ENCODE peak calls at places on chromosomes 1 and 21, in nine cellular contexts. P is CD4-positive, alpha-beta T cell; G is GM23338; B is retinal pigment epithelial cell; U is ovary; C is astrocyte of the spinal cord; Q is cardiac fibroblast; X is A549; V is MM.1S. Y is an unnamed sample.

GRCh38 chr1:172117800-172118199 is 276.5 kb downstream of the DNM3 start:
- DNase-seq in P (no peak), G (no peak), B (no peak), U (no peak), C (no peak), Q (no peak), X (no peak), V (peak), Y (no peak)

GRCh38 chr21:15793547-15794235 is 63.9 kb downstream of the USP25 start:
- DNase-seq in P (no peak), G (no peak), B (no peak), U (no peak), C (no peak), Q (peak), X (no peak), V (no peak), Y (no peak)

GRCh38 chr1:167161242-167161641 is 59.4 kb upstream of the POU2F1 start:
- DNase-seq in P (no peak), G (peak), B (no peak), U (no peak), C (no peak), Q (no peak), X (peak), V (no peak), Y (no peak)

GRCh38 chr1:92784051-92784638 is 763 bp downstream of the EVI5 start:
- DNase-seq in P (no peak), G (peak), B (no peak), U (no peak), C (peak), Q (peak), X (peak), V (peak), Y (peak)

GRCh38 chr1:38076038-38076437 is 29.4 kb upstream of the POU3F1 start:
- DNase-seq in P (no peak), G (peak), B (no peak), U (no peak), C (peak), Q (peak), X (no peak), V (peak), Y (no peak)

GRCh38 chr1:162388615-162389014 is 7.1 kb downstream of the C1orf226 start:
- DNase-seq in P (no peak), G (no peak), B (no peak), U (no peak), C (no peak), Q (peak), X (no peak), V (no peak), Y (no peak)

GRCh38 chr1:41898191-41898713 is 20.5 kb downstream of the HIVEP3 start:
- DNase-seq in P (peak), G (no peak), B (no peak), U (no peak), C (peak), Q (peak), X (peak), V (peak), Y (no peak)

GRCh38 chr1:228109962-228110488 is 926 bp upstream of the MRPL55 start:
- DNase-seq in P (no peak), G (peak), B (no peak), U (peak), C (no peak), Q (peak), X (no peak), V (no peak), Y (no peak)

GRCh38 chr1:93504247-93505033 is 56.5 kb downstream of the FNBP1L start:
- DNase-seq in P (no peak), G (no peak), B (no peak), U (no peak), C (no peak), Q (peak), X (no peak), V (no peak), Y (no peak)

GRCh38 chr1:87329051-87329755 is 523 bp downstream of the LMO4 start:
- DNase-seq in P (peak), G (peak), B (no peak), U (peak), C (peak), Q (peak), X (no peak), V (peak), Y (no peak)

GRCh38 chr1:204079608-204079999 is 6.7 kb downstream of the SOX13 start:
- DNase-seq in P (no peak), G (peak), B (no peak), U (no peak), C (no peak), Q (no peak), X (peak), V (no peak), Y (no peak)

GRCh38 chr1:92478393-92478792 is 8.3 kb downstream of the GFI1 start:
- DNase-seq in P (no peak), G (no peak), B (no peak), U (no peak), C (no peak), Q (no peak), X (no peak), V (no peak), Y (peak)

GRCh38 chr1:194175251-194175650 is 988.8 kb upstream of the B3GALT2 start:
- DNase-seq in P (no peak), G (no peak), B (no peak), U (no peak), C (no peak), Q (no peak), X (no peak), V (no peak), Y (no peak)

GRCh38 chr1:86356247-86356646 is 39.9 kb downstream of the ODF2L start:
- DNase-seq in P (no peak), G (peak), B (no peak), U (no peak), C (no peak), Q (peak), X (peak), V (no peak), Y (no peak)

GRCh38 chr1:208187499-208188041 is 56.6 kb downstream of the PLXNA2 start:
- DNase-seq in P (no peak), G (no peak), B (no peak), U (no peak), C (no peak), Q (no peak), X (no peak), V (peak), Y (no peak)

GRCh38 chr21:41396452-41397107 is 29.5 kb upstream of the MX1 start:
- DNase-seq in P (no peak), G (peak), B (no peak), U (no peak), C (no peak), Q (peak), X (no peak), V (no peak), Y (no peak)

GRCh38 chr1:71521655-71522264 is 440.9 kb upstream of the ZRANB2 start:
- DNase-seq in P (no peak), G (peak), B (peak), U (peak), C (peak), Q (peak), X (peak), V (peak), Y (peak)

GRCh38 chr21:38203229-38203628 is 53.6 kb upstream of the KCNJ15 start:
- DNase-seq in P (no peak), G (no peak), B (no peak), U (no peak), C (no peak), Q (no peak), X (no peak), V (no peak), Y (no peak)

GRCh38 chr1:87141556-87141955 is 187.1 kb upstream of the LMO4 start:
- DNase-seq in P (no peak), G (no peak), B (no peak), U (no peak), C (no peak), Q (no peak), X (no peak), V (no peak), Y (no peak)

GRCh38 chr1:109186704-109187071 is 27.0 kb upstream of the SARS1 start:
- DNase-seq in P (no peak), G (no peak), B (no peak), U (peak), C (no peak), Q (no peak), X (no peak), V (no peak), Y (no peak)

DNA sequence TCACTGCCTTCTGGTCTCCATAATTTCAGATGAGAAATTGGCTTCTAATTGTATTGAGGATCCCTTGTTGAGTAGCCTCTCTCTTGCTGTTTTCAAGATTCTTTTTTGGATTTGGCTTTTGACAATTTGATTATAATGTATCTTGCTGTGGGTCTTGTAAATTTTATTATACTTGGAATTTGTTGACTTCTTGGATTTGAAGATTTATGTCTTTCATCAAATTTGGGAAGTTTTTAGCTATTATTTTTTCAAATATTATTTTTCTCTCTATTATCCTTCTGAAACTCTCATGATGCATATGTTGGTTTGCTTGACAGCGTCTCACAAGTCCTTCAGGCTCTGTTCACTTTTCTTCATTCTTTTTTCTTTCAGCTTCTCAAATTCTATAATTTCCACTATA is 126.1 kb downstream of the C1orf94 start:
- DNase-seq in P (no peak), G (no peak), B (no peak), U (no peak), C (no peak), Q (no peak), X (no peak), V (no peak), Y (no peak)
- TF ChIP-seq CTCF in P (no peak), G (no peak), B (no peak), U (no peak), C (no peak), Q (no peak), X (no peak), V (no peak), Y (no peak)

GRCh38 chr1:2311184-2312032 is 79.9 kb downstream of the MORN1 start:
- DNase-seq in P (peak), G (peak), B (no peak), U (peak), C (peak), Q (peak), X (peak), V (peak), Y (peak)
- TF ChIP-seq CTCF in P (peak), G (peak), B (peak), U (no peak), C (peak), Q (peak), X (no peak), V (peak), Y (peak)

GRCh38 chr1:154994269-154994977 is 1.0 kb downstream of the LENEP start:
- DNase-seq in P (no peak), G (no peak), B (no peak), U (no peak), C (no peak), Q (no peak), X (no peak), V (no peak), Y (no peak)

GRCh38 chr1:154989195-154989860 is 4.1 kb upstream of the LENEP start:
- DNase-seq in P (no peak), G (no peak), B (no peak), U (no peak), C (no peak), Q (no peak), X (no peak), V (no peak), Y (no peak)

GRCh38 chr1:154990276-154990675 is 3.1 kb upstream of the LENEP start:
- DNase-seq in P (no peak), G (no peak), B (no peak), U (no peak), C (no peak), Q (no peak), X (no peak), V (no peak), Y (no peak)

GRCh38 chr1:154993572-154994268 is at the start of gene LENEP:
- DNase-seq in P (no peak), G (no peak), B (no peak), U (no peak), C (no peak), Q (no peak), X (no peak), V (no peak), Y (no peak)

GRCh38 chr1:154992721-154993571 is 440 bp upstream of the LENEP start:
- DNase-seq in P (no peak), G (peak), B (no peak), U (no peak), C (peak), Q (peak), X (peak), V (peak), Y (peak)
- TF ChIP-seq CTCF in P (no peak), G (peak), B (peak), U (no peak), C (peak), Q (no peak), X (peak), V (peak), Y (peak)

DNA sequence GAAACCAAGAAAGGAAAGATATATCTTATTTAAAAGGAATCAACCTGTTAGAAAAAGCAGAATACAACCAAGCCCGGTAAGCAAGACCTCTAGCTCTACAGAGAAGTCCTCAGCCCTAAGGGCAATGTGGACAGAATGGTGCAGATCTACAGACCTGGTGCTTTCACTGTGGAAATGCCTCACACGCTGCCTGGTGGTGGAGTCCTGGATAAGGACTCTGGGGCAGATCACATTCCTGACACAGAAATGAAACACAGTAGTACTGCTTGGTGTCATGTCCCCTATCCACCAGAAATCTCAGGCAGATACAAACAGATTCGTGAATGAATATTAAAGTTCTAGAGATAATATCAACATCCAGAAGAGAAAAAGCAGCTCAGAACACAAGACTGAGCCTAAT is 6.8 kb downstream of the CNN3 start:
- DNase-seq in P (no peak), G (no peak), B (no peak), U (no peak), C (no peak), Q (no peak), X (no peak), V (no peak), Y (no peak)
- TF ChIP-seq CTCF in P (no peak), G (no peak), B (no peak), U (no peak), C (no peak), Q (no peak), X (no peak), V (no peak), Y (no peak)

Y was measured in HFFc6.